ENCODE peak calls at places on chromosomes 3 and 15, in seven cellular contexts. N is body of pancreas, B is WERI-Rb-1, L is iPS DF 6.9, G is pancreas, O is aorta, M is mesenchymal stem cell. T is an unnamed sample. For H3K36me3 and H3K9me3, the result is how much of the 10 kb centered on the place peaks cover.

GRCh38 chr15:76059320-76060097 is at the start of gene TMEM266:
- DNase-seq in N (peak), B (peak), L (no peak), G (peak), O (no peak), M (peak), T (peak)

GRCh38 chr3:53646723-53647122 is 152.3 kb downstream of the CACNA1D start:
- DNase-seq in N (no peak), B (no peak), L (no peak), G (no peak), O (no peak), M (no peak), T (no peak)

GRCh38 chr15:88334436-88334835 is 77.9 kb upstream of the NTRK3 start:
- DNase-seq in N (no peak), B (no peak), L (no peak), G (no peak), O (no peak), M (no peak), T (peak)

GRCh38 chr3:64213224-64213893 is 11.9 kb downstream of the PRICKLE2 start:
- DNase-seq in N (no peak), B (no peak), L (no peak), G (no peak), O (no peak), M (no peak), T (no peak)

GRCh38 chr3:105842449-105842848 is 26.4 kb downstream of the CBLB start:
- DNase-seq in N (no peak), B (no peak), L (no peak), G (no peak), O (no peak), M (no peak), T (no peak)

GRCh38 chr3:29759443-29760033 is 478.7 kb downstream of the RBMS3 start:
- DNase-seq in N (no peak), B (no peak), L (no peak), G (no peak), O (no peak), M (peak), T (peak)

GRCh38 chr3:129195731-129196256 is 12.1 kb upstream of the CNBP start:
- DNase-seq in N (peak), B (no peak), L (no peak), G (no peak), O (peak), M (peak), T (peak)

GRCh38 chr3:152328841-152329240 is 60.1 kb downstream of the MBNL1 start:
- DNase-seq in N (peak), B (no peak), L (no peak), G (no peak), O (no peak), M (peak), T (peak)

GRCh38 chr3:14210843-14211594 is 32.4 kb downstream of the LSM3 start:
- DNase-seq in N (no peak), B (no peak), L (no peak), G (no peak), O (no peak), M (peak), T (peak)

GRCh38 chr15:85755471-85755870 is 39.3 kb downstream of the KLHL25 start:
- DNase-seq in N (no peak), B (no peak), L (no peak), G (no peak), O (no peak), M (no peak), T (no peak)

GRCh38 chr3:160678447-160678846 is 1.5 kb downstream of the ARL14 start:
- DNase-seq in N (peak), B (no peak), L (no peak), G (no peak), O (no peak), M (no peak), T (peak)

GRCh38 chr3:36649078-36649477 is 115.3 kb downstream of the DCLK3 start:
- DNase-seq in N (no peak), B (no peak), L (no peak), G (no peak), O (no peak), M (peak), T (peak)

GRCh38 chr15:42374810-42375209 is 15.5 kb downstream of the CAPN3 start:
- DNase-seq in N (no peak), B (no peak), L (no peak), G (no peak), O (no peak), M (no peak), T (no peak)

GRCh38 chr3:9778102-9778501 is 8.4 kb upstream of the CAMK1 start:
- DNase-seq in N (no peak), B (no peak), L (no peak), G (no peak), O (no peak), M (no peak), T (peak)

GRCh38 chr3:123157598-123158287 is 44.0 kb upstream of the SEC22A start:
- DNase-seq in N (peak), B (no peak), L (no peak), G (peak), O (no peak), M (no peak), T (no peak)

GRCh38 chr3:22496641-22497040 is 706.5 kb upstream of the UBE2E2 start:
- DNase-seq in N (no peak), B (no peak), L (no peak), G (no peak), O (no peak), M (no peak), T (no peak)

GRCh38 chr3:193086688-193087087 is 154.3 kb upstream of the PLAAT1 start:
- DNase-seq in N (no peak), B (no peak), L (no peak), G (no peak), O (no peak), M (no peak), T (no peak)

GRCh38 chr3:37808656-37809055 is 53.0 kb upstream of the CTDSPL start:
- DNase-seq in N (no peak), B (no peak), L (no peak), G (no peak), O (no peak), M (no peak), T (no peak)

GRCh38 chr3:186361246-186361611 is 805 bp downstream of the DGKG start:
- DNase-seq in N (no peak), B (no peak), L (no peak), G (no peak), O (no peak), M (no peak), T (no peak)

GRCh38 chr15:89936051-89936792 is 23.5 kb upstream of the ARPIN start:
- DNase-seq in N (no peak), B (no peak), L (no peak), G (no peak), O (no peak), M (no peak), T (no peak)

GRCh38 chr15:101657968-101658784 is 6.0 kb upstream of the TM2D3 start:
- DNase-seq in N (peak), B (no peak), L (no peak), G (no peak), O (no peak), M (no peak), T (no peak)

GRCh38 chr3:87333393-87333892 is 57.1 kb upstream of the POU1F1 start:
- DNase-seq in N (no peak), B (no peak), L (no peak), G (no peak), O (no peak), M (peak), T (peak)

GRCh38 chr15:68698708-68699107 is 119.9 kb downstream of the CORO2B start:
- DNase-seq in N (no peak), B (no peak), L (no peak), G (no peak), O (no peak), M (no peak), T (no peak)

GRCh38 chr15:64024172-64025050 is 21.9 kb downstream of the DAPK2 start:
- DNase-seq in N (no peak), B (no peak), L (no peak), G (no peak), O (no peak), M (no peak), T (no peak)

GRCh38 chr3:89692601-89693000 is 585.2 kb downstream of the EPHA3 start:
- DNase-seq in N (no peak), B (no peak), L (no peak), G (no peak), O (no peak), M (peak), T (no peak)

GRCh38 chr3:51330046-51330445 is 55.0 kb upstream of the MANF start:
- DNase-seq in N (no peak), B (no peak), L (no peak), G (no peak), O (no peak), M (no peak), T (no peak)

GRCh38 chr3:194275721-194276120 is 75.4 kb downstream of the CPN2 start:
- DNase-seq in N (no peak), B (no peak), L (no peak), G (no peak), O (no peak), M (peak), T (no peak)

GRCh38 chr3:129506272-129506742 is 22.1 kb upstream of the RHO start:
- DNase-seq in N (no peak), B (no peak), L (no peak), G (no peak), O (no peak), M (no peak), T (no peak)

GRCh38 chr3:147191795-147192385 is 214.5 kb downstream of the ZIC4 start:
- DNase-seq in N (peak), B (peak), L (peak), G (peak), O (no peak), M (peak), T (peak)

GRCh38 chr3:143970773-143971366 is 753 bp upstream of the DIPK2A start:
- DNase-seq in N (peak), B (peak), L (peak), G (peak), O (peak), M (peak), T (peak)

GRCh38 chr3:75224419-75224818 is 439.7 kb upstream of the FRG2C start:
- DNase-seq in N (no peak), B (no peak), L (no peak), G (no peak), O (no peak), M (no peak), T (no peak)

GRCh38 chr3:129560931-129561594 is 18.1 kb downstream of the H1-8 start:
- DNase-seq in N (peak), B (peak), L (no peak), G (no peak), O (peak), M (peak), T (peak)

GRCh38 chr3:112333002-112333385 is at the start of gene CD200:
- DNase-seq in N (peak), B (peak), L (no peak), G (no peak), O (peak), M (peak), T (peak)

GRCh38 chr3:183762304-183762703 is 63.1 kb downstream of the MAP6D1 start:
- DNase-seq in N (no peak), B (no peak), L (no peak), G (no peak), O (no peak), M (no peak), T (no peak)

GRCh38 chr3:125582707-125583106 is 12.6 kb downstream of the OSBPL11 start:
- DNase-seq in N (no peak), B (no peak), L (no peak), G (no peak), O (no peak), M (no peak), T (no peak)

GRCh38 chr15:66027268-66027806 is 158.0 kb downstream of the RAB11A start:
- DNase-seq in N (no peak), B (no peak), L (no peak), G (no peak), O (no peak), M (no peak), T (no peak)

GRCh38 chr3:163890661-163891060 is 1187.6 kb downstream of the SI start:
- DNase-seq in N (no peak), B (no peak), L (no peak), G (no peak), O (no peak), M (no peak), T (no peak)

GRCh38 chr15:87711011-87711410 is 545.5 kb downstream of the NTRK3 start:
- DNase-seq in N (no peak), B (no peak), L (no peak), G (no peak), O (no peak), M (peak), T (no peak)

GRCh38 chr3:57731311-57731710 is 24.8 kb upstream of the SLMAP start:
- DNase-seq in N (no peak), B (no peak), L (no peak), G (no peak), O (no peak), M (no peak), T (peak)

GRCh38 chr3:32685604-32686185 is 707 bp downstream of the CNOT10 start:
- DNase-seq in N (peak), B (no peak), L (no peak), G (no peak), O (no peak), M (no peak), T (no peak)

GRCh38 chr3:32684029-32684799 is 774 bp upstream of the CNOT10 start:
- DNase-seq in N (no peak), B (no peak), L (no peak), G (no peak), O (no peak), M (no peak), T (no peak)

GRCh38 chr3:32684800-32685603 is at the start of gene CNOT10:
- DNase-seq in N (peak), B (peak), L (peak), G (peak), O (peak), M (peak), T (peak)

GRCh38 chr3:32681811-32682210 is 3.2 kb upstream of the CNOT10 start:
- DNase-seq in N (no peak), B (no peak), L (no peak), G (no peak), O (no peak), M (peak), T (no peak)

DNA sequence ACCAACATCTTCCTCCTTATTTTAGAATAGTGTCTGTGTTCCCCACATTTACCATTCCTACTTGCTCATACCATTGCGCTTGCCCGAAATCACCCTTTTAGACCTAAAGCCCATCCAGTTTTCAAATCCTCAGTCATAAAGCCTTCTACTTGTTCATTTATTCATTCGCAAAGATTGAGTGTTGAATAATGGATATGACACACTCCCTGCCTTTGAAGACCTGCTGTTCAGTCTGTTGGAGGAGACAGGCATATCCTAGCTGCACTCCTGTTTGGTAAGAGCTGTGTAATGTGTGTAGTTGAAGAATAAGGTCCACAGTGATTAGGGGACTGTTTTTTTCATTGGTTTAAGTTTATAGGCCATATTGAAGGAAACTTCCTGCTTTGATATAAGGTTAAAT is 1.7 kb downstream of the CNOT10 start:
- DNase-seq in N (no peak), B (no peak), L (no peak), G (no peak), O (no peak), M (peak), T (peak)
- H3K4me3 ChIP-seq in N (no peak), B (no peak), L (peak), G (no peak), O (no peak), M (no peak), T (peak)

DNA sequence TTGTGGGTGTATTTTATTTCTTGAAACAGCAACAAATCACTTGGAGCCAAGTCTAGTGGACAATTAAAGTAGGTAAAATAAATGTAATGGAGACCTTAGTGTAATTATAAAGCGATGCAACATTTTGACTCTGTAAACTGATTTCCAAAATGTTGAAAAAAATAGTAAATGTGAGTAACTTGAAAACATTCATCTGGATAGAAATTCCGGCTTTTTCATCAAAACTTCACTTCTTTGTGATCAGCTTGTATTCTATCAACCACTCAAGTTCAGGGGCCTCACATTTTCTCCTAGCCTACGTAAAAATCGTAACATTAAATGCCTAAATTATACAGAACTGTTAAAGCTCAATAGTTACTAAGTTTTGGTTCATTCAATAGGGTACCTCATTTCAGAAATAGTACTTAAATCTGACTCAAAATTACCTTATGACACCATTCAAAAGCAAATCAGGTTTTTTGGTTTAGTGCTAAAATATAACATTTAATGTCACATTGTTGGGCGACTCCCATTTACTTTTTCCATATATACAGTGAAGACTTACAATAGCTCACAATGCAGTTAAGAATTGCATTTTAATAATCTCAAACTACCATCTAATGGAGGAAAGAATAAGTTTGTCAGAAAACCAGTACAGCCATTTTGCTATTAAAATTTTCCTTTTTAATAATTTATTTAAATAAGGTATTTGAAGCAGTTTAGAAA is 12.7 kb downstream of the CCNL1 start:
- DNase-seq in N (no peak), B (no peak), L (no peak), G (no peak), O (no peak), M (peak), T (peak)
- H3K36me3 ChIP-seq in N (under half), B (half or more), L (under half), G (half or more), O (under half), M (half or more), T (half or more)

GRCh38 chr3:25895031-25895430 is 105.1 kb downstream of the OXSM start:
- DNase-seq in N (no peak), B (no peak), L (no peak), G (no peak), O (no peak), M (no peak), T (no peak)
- H3K9me3 ChIP-seq in N (under half), B (under half), L (under half), G (under half), O (under half), M (under half), T (under half)

GRCh38 chr3:69199942-69200341 is 77.5 kb upstream of the LMOD3 start:
- DNase-seq in N (no peak), B (no peak), L (no peak), G (no peak), O (no peak), M (no peak), T (no peak)
- H3K4me3 ChIP-seq in N (no peak), B (no peak), L (no peak), G (peak), O (peak), M (no peak), T (peak)